ENCODE peak calls at places on chromosomes 16 and 17, in nine cellular contexts. E, X, F, G, R, V, K, I and P are unnamed samples.

GRCh38 chr17:7478276-7479138 is 924 bp downstream of the ZBTB4 start:
- DNase-seq in E (peak), X (peak), F (peak), G (peak), R (peak), V (peak), K (peak), I (peak), P (peak)

GRCh38 chr16:51807551-51807950 is 656.5 kb upstream of the SALL1 start:
- DNase-seq in E (no peak), X (no peak), F (no peak), G (no peak), R (no peak), V (no peak), K (no peak), I (no peak), P (no peak)

GRCh38 chr17:74734256-74734655 is 2.8 kb upstream of the RAB37 start:
- DNase-seq in E (no peak), X (no peak), F (no peak), G (no peak), R (no peak), V (no peak), K (no peak), I (no peak), P (no peak)

GRCh38 chr17:69773081-69773480 is 301.9 kb upstream of the KCNJ16 start:
- DNase-seq in E (no peak), X (no peak), F (no peak), G (no peak), R (no peak), V (no peak), K (no peak), I (no peak), P (no peak)

GRCh38 chr16:11359370-11359769 is 14.1 kb downstream of the RMI2 start:
- DNase-seq in E (no peak), X (no peak), F (peak), G (peak), R (no peak), V (no peak), K (no peak), I (no peak), P (no peak)

GRCh38 chr17:44915321-44915726 is at the start of gene GFAP:
- DNase-seq in E (no peak), X (no peak), F (no peak), G (no peak), R (no peak), V (no peak), K (no peak), I (no peak), P (no peak)

GRCh38 chr17:55898195-55898594 is 147.3 kb downstream of the PCTP start:
- DNase-seq in E (no peak), X (no peak), F (no peak), G (peak), R (no peak), V (no peak), K (no peak), I (no peak), P (no peak)

GRCh38 chr17:68033636-68034451 is 1.7 kb upstream of the KPNA2 start:
- DNase-seq in E (no peak), X (no peak), F (peak), G (no peak), R (no peak), V (peak), K (no peak), I (no peak), P (no peak)

GRCh38 chr17:71273451-71273850 is 847.4 kb upstream of the SOX9 start:
- DNase-seq in E (no peak), X (no peak), F (no peak), G (no peak), R (no peak), V (no peak), K (no peak), I (no peak), P (no peak)

GRCh38 chr16:57757326-57757786 is 21.8 kb downstream of the KATNB1 start:
- DNase-seq in E (peak), X (peak), F (peak), G (peak), R (peak), V (peak), K (peak), I (peak), P (peak)

GRCh38 chr16:78784773-78785172 is 685.3 kb downstream of the WWOX start:
- DNase-seq in E (no peak), X (no peak), F (no peak), G (no peak), R (no peak), V (no peak), K (no peak), I (no peak), P (no peak)

GRCh38 chr16:87206646-87207451 is 110.3 kb downstream of the C16orf95 start:
- DNase-seq in E (peak), X (no peak), F (peak), G (no peak), R (no peak), V (no peak), K (no peak), I (no peak), P (no peak)

GRCh38 chr16:4231886-4232285 is 10.0 kb downstream of the SRL start:
- DNase-seq in E (no peak), X (no peak), F (no peak), G (no peak), R (no peak), V (no peak), K (no peak), I (no peak), P (no peak)

GRCh38 chr16:74101390-74101789 is 195.2 kb upstream of the PSMD7 start:
- DNase-seq in E (no peak), X (no peak), F (no peak), G (no peak), R (no peak), V (no peak), K (no peak), I (no peak), P (no peak)

GRCh38 chr17:15973834-15974233 is 25.7 kb downstream of the ZSWIM7 start:
- DNase-seq in E (no peak), X (no peak), F (no peak), G (no peak), R (no peak), V (no peak), K (no peak), I (no peak), P (no peak)

GRCh38 chr17:32826076-32826475 is 50.8 kb downstream of the MYO1D start:
- DNase-seq in E (no peak), X (no peak), F (no peak), G (no peak), R (no peak), V (no peak), K (no peak), I (no peak), P (no peak)

GRCh38 chr16:22181426-22181825 is 19.1 kb downstream of the SDR42E2 start:
- DNase-seq in E (no peak), X (no peak), F (no peak), G (no peak), R (no peak), V (no peak), K (no peak), I (no peak), P (no peak)

GRCh38 chr16:22926105-22926751 is 112.3 kb downstream of the HS3ST2 start:
- DNase-seq in E (no peak), X (no peak), F (no peak), G (no peak), R (no peak), V (no peak), K (no peak), I (no peak), P (no peak)

GRCh38 chr16:69537706-69538080 is 28.1 kb upstream of the NFAT5 start:
- DNase-seq in E (no peak), X (no peak), F (no peak), G (no peak), R (no peak), V (no peak), K (no peak), I (no peak), P (no peak)

GRCh38 chr16:89149386-89149785 is 22.2 kb upstream of the CDH15 start:
- DNase-seq in E (no peak), X (no peak), F (no peak), G (no peak), R (no peak), V (no peak), K (no peak), I (no peak), P (no peak)

GRCh38 chr17:63579633-63580032 is 21.1 kb upstream of the TACO1 start:
- DNase-seq in E (no peak), X (no peak), F (no peak), G (no peak), R (no peak), V (no peak), K (no peak), I (no peak), P (no peak)
- H3K27ac ChIP-seq in E (no peak), X (no peak), F (no peak), G (no peak), R (no peak), V (peak), K (no peak), I (no peak), P (no peak)

GRCh38 chr17:49866882-49867413 is 19.1 kb upstream of the TAC4 start:
- DNase-seq in E (no peak), X (no peak), F (no peak), G (no peak), R (no peak), V (no peak), K (no peak), I (no peak), P (no peak)
- H3K27ac ChIP-seq in E (no peak), X (no peak), F (no peak), G (no peak), R (no peak), V (no peak), K (no peak), I (no peak), P (no peak)

DNA sequence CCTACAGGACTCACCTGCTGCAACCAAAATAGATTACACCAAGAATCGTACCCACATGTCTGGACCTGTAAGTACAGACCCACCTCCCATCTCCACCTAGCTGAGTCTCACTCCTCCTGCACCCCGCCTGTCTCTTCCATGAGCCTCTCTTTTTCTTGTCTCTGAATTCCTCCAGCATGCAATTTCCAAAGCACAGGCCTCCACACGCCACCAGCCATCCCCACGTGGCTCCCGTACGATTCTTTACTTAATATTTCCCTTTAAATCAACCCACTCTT is 1.2 kb downstream of the RPH3AL start:
- DNase-seq in E (no peak), X (no peak), F (peak), G (no peak), R (no peak), V (no peak), K (no peak), I (no peak), P (no peak)
- H3K27ac ChIP-seq in E (no peak), X (peak), F (peak), G (peak), R (no peak), V (peak), K (peak), I (no peak), P (no peak)

DNA sequence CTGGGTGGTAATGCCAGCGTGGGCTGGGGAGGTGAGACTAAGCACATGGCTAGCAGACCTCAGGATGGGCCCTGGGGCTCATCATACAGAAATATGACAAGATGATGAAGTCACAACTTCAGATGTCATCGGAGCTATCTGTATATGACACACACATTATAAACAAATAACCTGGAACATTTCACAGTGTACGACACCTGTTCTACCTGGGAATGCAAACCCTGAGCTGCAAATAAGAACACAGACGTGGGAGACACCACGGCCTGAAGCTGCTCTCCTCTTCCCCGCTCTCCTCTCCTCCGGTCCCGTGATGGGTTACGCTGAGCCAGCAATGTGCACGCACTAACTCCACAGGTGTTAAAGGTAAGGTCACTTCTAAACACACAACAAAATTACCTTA is 4.9 kb downstream of the PLD6 start:
- DNase-seq in E (no peak), X (no peak), F (no peak), G (no peak), R (no peak), V (no peak), K (no peak), I (no peak), P (no peak)
- H3K27ac ChIP-seq in E (no peak), X (peak), F (no peak), G (no peak), R (no peak), V (peak), K (no peak), I (no peak), P (no peak)